ENCODE peak calls at places on chromosomes 16 and 17, in four cellular contexts. D is EL, E is neural crest cell, I is aorta. C is an unnamed sample.

GRCh38 chr16:57377080-57377841 is 5.0 kb downstream of the CX3CL1 start:
- DNase-seq in D (peak; percentile 44), E (no peak), I (peak; percentile 32), C (peak; percentile 8)

GRCh38 chr16:22191966-22192260 is 14.2 kb upstream of the EEF2K start:
- DNase-seq in D (no peak), E (no peak), I (no peak), C (no peak)

GRCh38 chr17:7842950-7843535 is 9.0 kb downstream of the KDM6B start:
- DNase-seq in D (peak; percentile 94), E (no peak), I (peak; percentile 90), C (peak; percentile 91)

GRCh38 chr17:7060165-7060890 is 16.4 kb upstream of the SLC16A11 start:
- DNase-seq in D (peak; percentile 60), E (no peak), I (no peak), C (peak; percentile 85)

GRCh38 chr16:50696575-50697420 is 3.4 kb downstream of the NOD2 start:
- DNase-seq in D (peak; percentile 75), E (no peak), I (peak; percentile 92), C (peak; percentile 69)

GRCh38 chr16:55271945-55272513 is 52.0 kb upstream of the IRX6 start:
- DNase-seq in D (no peak), E (no peak), I (no peak), C (no peak)

GRCh38 chr17:78981010-78981888 is 1.5 kb upstream of the LGALS3BP start:
- DNase-seq in D (no peak), E (no peak), I (no peak), C (no peak)

GRCh38 chr16:82955836-82956348 is 329.1 kb downstream of the CDH13 start:
- DNase-seq in D (no peak), E (no peak), I (no peak), C (peak; percentile 3)